ENCODE peak calls at places on chromosomes 16 and 17, in six cellular contexts. F is sigmoid colon, Z is kidney epithelial cell, L is fibroblast of villous mesenchyme, Y is GM23338, G is IMR-90. B is an unnamed sample.
A peak's percentile ranks its signal among the peaks of the same experiment; 100 is the strongest.

GRCh38 chr17:65785109-65785508 is 223.7 kb upstream of the AXIN2 start:
- DNase-seq in F (no peak), Z (peak; percentile 77), L (peak; percentile 91), Y (no peak), G (peak; percentile 97), B (no peak)

GRCh38 chr16:85107532-85107931 is 4.7 kb downstream of the CIBAR2 start:
- DNase-seq in F (no peak), Z (no peak), L (no peak), Y (no peak), G (no peak), B (no peak)

GRCh38 chr17:40901981-40902862 is 17.2 kb upstream of the KRT20 start:
- DNase-seq in F (no peak), Z (peak; percentile 61), L (peak; percentile 60), Y (no peak), G (peak; percentile 71), B (peak; percentile 67)

GRCh38 chr16:75486666-75487313 is 8.5 kb downstream of the CHST6 start:
- DNase-seq in F (no peak), Z (no peak), L (no peak), Y (no peak), G (no peak), B (no peak)

GRCh38 chr16:14449790-14450463 is 180.1 kb downstream of the PARN start:
- DNase-seq in F (no peak), Z (no peak), L (no peak), Y (no peak), G (peak; percentile 57), B (no peak)

GRCh38 chr17:32516450-32516849 is 29.7 kb downstream of the CDK5R1 start:
- DNase-seq in F (peak; percentile 18), Z (no peak), L (no peak), Y (no peak), G (no peak), B (no peak)

GRCh38 chr17:27849474-27850185 is 43.5 kb downstream of the LYRM9 start:
- DNase-seq in F (no peak), Z (no peak), L (no peak), Y (peak; percentile 24), G (no peak), B (no peak)

GRCh38 chr17:6546069-6546718 is 10.2 kb downstream of the PITPNM3 start:
- DNase-seq in F (no peak), Z (peak; percentile 25), L (no peak), Y (no peak), G (peak; percentile 67), B (no peak)

DNA sequence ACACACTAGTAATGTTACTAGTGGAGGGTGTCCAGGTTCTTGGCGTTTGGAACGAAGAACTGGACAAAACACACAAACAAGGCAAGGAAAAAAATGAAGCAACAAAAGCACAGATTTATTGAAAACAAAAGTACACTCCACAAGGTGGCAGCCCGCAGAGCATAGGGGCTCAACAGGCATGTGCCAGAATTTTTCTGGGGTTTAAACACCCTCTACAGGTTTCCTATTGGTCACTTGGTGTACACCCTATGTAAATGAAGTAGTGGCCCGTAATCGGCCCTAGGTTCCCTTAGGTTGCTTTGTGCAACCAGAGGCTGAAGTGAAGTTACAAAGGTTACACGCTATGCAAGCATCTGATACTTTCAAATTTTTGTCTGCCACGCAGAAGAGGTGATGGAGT is 8.1 kb downstream of the OR2C1 start:
- DNase-seq in F (no peak), Z (no peak), L (no peak), Y (peak; percentile 5), G (no peak), B (no peak)
- TF ChIP-seq CTCF in F (no peak), Z (no peak), L (no peak), Y (peak; percentile 1), G (no peak), B (no peak)

GRCh38 chr17:31389673-31390381 is 1.6 kb upstream of the RAB11FIP4 start:
- DNase-seq in F (no peak), Z (no peak), L (no peak), Y (peak; percentile 23), G (no peak), B (no peak)

GRCh38 chr17:31391496-31391949 is at the start of gene RAB11FIP4:
- DNase-seq in F (no peak), Z (no peak), L (peak; percentile 7), Y (peak; percentile 63), G (no peak), B (no peak)

GRCh38 chr17:31390748-31391495 is 553 bp upstream of the RAB11FIP4 start:
- DNase-seq in F (no peak), Z (no peak), L (no peak), Y (peak; percentile 55), G (no peak), B (peak; percentile 57)

GRCh38 chr17:31388770-31389672 is 2.5 kb upstream of the RAB11FIP4 start:
- DNase-seq in F (no peak), Z (no peak), L (peak; percentile 7), Y (peak; percentile 76), G (no peak), B (no peak)

GRCh38 chr17:31390426-31390747 is 1.1 kb upstream of the RAB11FIP4 start:
- DNase-seq in F (no peak), Z (no peak), L (no peak), Y (no peak), G (no peak), B (no peak)
- H3K4me3 ChIP-seq in F (no peak overlapping the region), Z (no peak overlapping the region), L (no peak overlapping the region), Y (peak overlapping the region; percentile 67), G (no peak overlapping the region), B (no peak overlapping the region)

GRCh38 chr17:79809530-79810137 is 12.8 kb upstream of the CBX8 start:
- DNase-seq in F (peak; percentile 66), Z (no peak), L (no peak), Y (peak; percentile 55), G (no peak), B (no peak)

GRCh38 chr17:79810138-79811027 is 13.5 kb upstream of the CBX8 start:
- DNase-seq in F (peak; percentile 82), Z (peak; percentile 34), L (peak; percentile 71), Y (peak; percentile 89), G (peak; percentile 76), B (peak; percentile 85)

GRCh38 chr17:79811036-79811887 is 14.4 kb upstream of the CBX8 start:
- DNase-seq in F (peak; percentile 68), Z (no peak), L (no peak), Y (peak; percentile 65), G (no peak), B (no peak)

GRCh38 chr17:79806863-79807720 is 10.2 kb upstream of the CBX8 start:
- DNase-seq in F (no peak), Z (no peak), L (no peak), Y (no peak), G (no peak), B (no peak)

GRCh38 chr17:79808763-79809529 is 12.1 kb upstream of the CBX8 start:
- DNase-seq in F (no peak), Z (peak; percentile 32), L (no peak), Y (peak; percentile 80), G (no peak), B (no peak)
- TF ChIP-seq CTCF in F (no peak), Z (peak; percentile 46), L (peak; percentile 36), Y (peak; percentile 91), G (peak; percentile 31), B (peak; percentile 56)

GRCh38 chr16:15858921-15859668 is 2.3 kb upstream of the MYH11 start:
- DNase-seq in F (no peak), Z (no peak), L (no peak), Y (no peak), G (no peak), B (no peak)

GRCh38 chr16:15857779-15858560 is 1.1 kb upstream of the MYH11 start:
- DNase-seq in F (peak; percentile 94), Z (no peak), L (peak; percentile 42), Y (peak; percentile 86), G (peak; percentile 50), B (no peak)

GRCh38 chr16:15856217-15856616 is 611 bp downstream of the MYH11 start:
- DNase-seq in F (no peak), Z (no peak), L (no peak), Y (no peak), G (no peak), B (no peak)

GRCh38 chr16:15855704-15856003 is 1.2 kb downstream of the MYH11 start:
- DNase-seq in F (no peak), Z (no peak), L (no peak), Y (no peak), G (no peak), B (no peak)

DNA sequence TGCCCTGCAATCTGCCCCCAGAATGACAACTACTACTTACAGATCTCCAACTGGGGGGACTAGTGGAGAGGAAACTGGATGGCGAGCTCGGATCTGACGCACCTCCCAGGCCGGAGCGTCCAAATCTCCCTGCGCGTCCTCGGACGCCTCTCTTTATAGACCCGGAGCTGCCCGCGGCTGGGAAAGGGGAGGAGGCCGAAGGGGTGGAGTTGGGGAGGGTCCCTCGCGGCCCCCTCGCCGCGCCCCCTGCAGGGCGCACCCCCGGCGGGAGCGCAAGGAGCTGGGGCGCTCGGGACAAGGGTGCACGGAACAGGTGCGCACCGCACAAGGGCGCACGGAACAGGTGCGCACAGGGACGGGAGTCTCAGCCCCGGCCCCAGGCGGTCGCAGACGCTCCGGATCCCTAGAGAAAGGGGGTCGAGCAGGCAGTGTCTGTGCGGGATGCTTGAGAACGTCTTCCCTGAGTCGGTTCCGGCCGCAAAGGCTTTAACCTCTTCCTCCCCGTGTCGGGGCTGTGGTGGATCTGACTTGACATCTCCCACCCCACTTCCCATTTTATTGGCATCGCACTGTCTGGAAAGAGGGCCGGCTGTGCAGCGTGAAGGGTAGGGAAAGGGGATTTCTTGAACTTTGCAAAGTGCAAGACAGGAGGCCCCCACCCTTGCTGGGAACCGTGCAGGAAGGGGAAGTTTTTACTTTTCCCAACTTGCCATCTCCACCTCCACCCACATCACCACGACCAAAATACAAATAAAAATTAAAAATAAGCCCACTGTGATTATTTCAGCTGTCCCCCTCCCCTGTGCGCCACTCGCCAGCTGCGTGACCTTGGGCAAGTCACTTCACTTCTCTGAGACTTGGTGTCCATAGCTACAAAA is at the start of gene MYH11:
- DNase-seq in F (peak; percentile 91), Z (no peak), L (no peak), Y (peak; percentile 83), G (no peak), B (no peak)
- H3K4me3 ChIP-seq in F (peak within 1 kb of the TSS; percentile 67), Z (no peak within 1 kb of the TSS), L (peak within 1 kb of the TSS; percentile 48), Y (peak within 1 kb of the TSS; percentile 89), G (peak within 1 kb of the TSS; percentile 61), B (no peak within 1 kb of the TSS)

GRCh38 chr16:23994615-23995014 is 158.8 kb downstream of the PRKCB start:
- DNase-seq in F (no peak), Z (no peak), L (no peak), Y (no peak), G (no peak), B (no peak)
- TF ChIP-seq CTCF in F (no peak), Z (no peak), L (no peak), Y (no peak), G (no peak), B (no peak)